ENCODE peak calls at places on chromosome 17, in five cellular contexts. S is SK-N-SH, R is HEK293T, B is HepG2, X is K562. U is an unnamed sample.

GRCh38 chr17:19573075-19573474 is 39.4 kb downstream of the SLC47A1 start:
- DNase-seq in S (no peak), R (no peak), B (no peak), X (no peak), U (no peak)

GRCh38 chr17:45789874-45790273 is 5.8 kb downstream of the CRHR1 start:
- DNase-seq in S (no peak), R (no peak), B (no peak), X (no peak), U (no peak)

GRCh38 chr17:45923511-45924268 is 29.3 kb downstream of the MAPT start:
- DNase-seq in S (no peak), R (no peak), B (peak; percentile 86), X (no peak), U (no peak)

GRCh38 chr17:57274162-57274561 is 17.8 kb downstream of the MSI2 start:
- DNase-seq in S (no peak), R (no peak), B (no peak), X (no peak), U (no peak)

GRCh38 chr17:37774508-37774907 is 29.6 kb upstream of the HNF1B start:
- DNase-seq in S (no peak), R (no peak), B (no peak), X (no peak), U (peak; percentile 91)

GRCh38 chr17:40857535-40857934 is 9.5 kb downstream of the KRT12 start:
- DNase-seq in S (peak; percentile 38), R (no peak), B (no peak), X (no peak), U (no peak)

GRCh38 chr17:80605326-80606066 is 60.9 kb downstream of the RPTOR start:
- DNase-seq in S (no peak), R (no peak), B (peak; percentile 50), X (peak; percentile 23), U (peak; percentile 85)

GRCh38 chr17:9408381-9408780 is 167.2 kb downstream of the STX8 start:
- DNase-seq in S (no peak), R (no peak), B (no peak), X (no peak), U (no peak)

GRCh38 chr17:47180337-47180736 is 8.8 kb downstream of the CDC27 start:
- DNase-seq in S (no peak), R (no peak), B (peak; percentile 10), X (no peak), U (no peak)

GRCh38 chr17:58043221-58044181 is 36.5 kb upstream of the SRSF1 start:
- DNase-seq in S (no peak), R (no peak), B (no peak), X (no peak), U (no peak)

GRCh38 chr17:56593073-56593740 is at the start of gene NOG:
- DNase-seq in S (peak; percentile 86), R (peak; percentile 45), B (no peak), X (no peak), U (no peak)

GRCh38 chr17:72004476-72005331 is 116.1 kb upstream of the SOX9 start:
- DNase-seq in S (no peak), R (no peak), B (no peak), X (no peak), U (peak; percentile 79)

GRCh38 chr17:19753049-19753444 is 4.9 kb upstream of the ALDH3A1 start:
- DNase-seq in S (peak; percentile 49), R (no peak), B (no peak), X (no peak), U (no peak)

GRCh38 chr17:40447148-40447644 is 3.9 kb downstream of the IGFBP4 start:
- DNase-seq in S (no peak), R (no peak), B (no peak), X (no peak), U (no peak)

GRCh38 chr17:81230043-81230820 is 7.5 kb upstream of the CEP131 start:
- DNase-seq in S (peak; percentile 80), R (peak; percentile 63), B (no peak), X (peak; percentile 78), U (no peak)

GRCh38 chr17:55660171-55660886 is 62.3 kb downstream of the TMEM100 start:
- DNase-seq in S (no peak), R (no peak), B (peak; percentile 9), X (no peak), U (no peak)

GRCh38 chr17:17403899-17404576 is 72.8 kb upstream of the MED9 start:
- DNase-seq in S (peak; percentile 79), R (no peak), B (no peak), X (no peak), U (no peak)

GRCh38 chr17:66971249-66971648 is 6.7 kb downstream of the CACNG4 start:
- DNase-seq in S (peak; percentile 75), R (no peak), B (no peak), X (no peak), U (no peak)

GRCh38 chr17:9259419-9259818 is 238.1 kb downstream of the NTN1 start:
- DNase-seq in S (no peak), R (no peak), B (peak; percentile 35), X (no peak), U (no peak)

GRCh38 chr17:65857713-65858112 is 296.3 kb upstream of the AXIN2 start:
- DNase-seq in S (no peak), R (no peak), B (no peak), X (no peak), U (no peak)

GRCh38 chr17:33895491-33895890 is 359.6 kb upstream of the CCL2 start:
- DNase-seq in S (no peak), R (no peak), B (no peak), X (no peak), U (no peak)

GRCh38 chr17:29095439-29095838 is 52.5 kb downstream of the PIPOX start:
- DNase-seq in S (no peak), R (no peak), B (no peak), X (no peak), U (no peak)

GRCh38 chr17:41635121-41636097 is 11.0 kb upstream of the KRT17 start:
- DNase-seq in S (peak; percentile 90), R (no peak), B (no peak), X (no peak), U (no peak)

GRCh38 chr17:41917957-41918391 is 777 bp downstream of the ACLY start:
- DNase-seq in S (peak; percentile 78), R (peak; percentile 61), B (no peak), X (peak; percentile 69), U (no peak)

GRCh38 chr17:77109159-77110005 is 31.4 kb upstream of the SEC14L1 start:
- DNase-seq in S (no peak), R (no peak), B (no peak), X (no peak), U (no peak)
- TF ChIP-seq FOXM1 in S (no peak), R (no peak), B (no peak), X (no peak), U (no peak)

DNA sequence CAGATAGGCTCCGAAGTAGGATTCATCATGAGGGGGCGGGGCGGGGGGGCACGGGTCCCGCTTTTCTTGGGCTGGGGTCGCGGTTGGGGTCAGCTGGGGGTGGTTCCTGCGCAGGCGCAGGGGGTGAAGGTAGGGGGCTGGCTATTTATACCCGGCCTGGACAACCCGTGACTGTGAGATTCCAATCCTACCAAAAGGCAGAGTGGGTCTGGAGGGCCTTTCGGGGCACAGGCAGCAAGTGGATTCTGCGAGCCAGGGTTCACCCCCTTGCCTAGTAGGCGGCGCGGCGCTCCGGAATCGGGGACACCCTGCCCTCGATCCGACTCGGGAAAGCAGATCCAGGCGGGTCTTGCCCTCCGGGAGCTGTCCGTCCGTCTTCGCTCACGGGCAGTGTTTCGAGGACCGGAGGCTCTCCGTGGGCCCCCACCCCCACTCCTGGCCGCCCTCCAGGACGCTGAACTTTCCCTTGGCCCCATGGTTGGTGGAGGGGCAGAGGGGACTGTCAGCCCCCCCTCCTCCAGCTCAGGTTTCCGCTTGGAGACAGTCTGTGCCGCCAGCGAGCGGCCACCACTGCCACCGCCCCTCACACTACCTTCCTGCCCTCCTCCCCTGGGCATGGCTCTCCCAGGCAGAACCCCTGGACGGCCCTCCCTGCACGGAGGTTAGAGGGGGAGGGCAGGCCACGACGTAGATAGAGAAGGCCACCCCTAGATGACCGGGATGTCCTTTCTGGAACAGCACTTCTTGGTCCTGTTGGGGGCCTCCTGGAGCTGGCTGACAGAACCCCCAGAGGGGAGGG is 634 bp downstream of the SLC2A4 start:
- DNase-seq in S (peak; percentile 71), R (no peak), B (no peak), X (peak; percentile 28), U (no peak)
- TF ChIP-seq FOXM1 in S (no peak), R (no peak), B (no peak), X (no peak), U (no peak)

DNA sequence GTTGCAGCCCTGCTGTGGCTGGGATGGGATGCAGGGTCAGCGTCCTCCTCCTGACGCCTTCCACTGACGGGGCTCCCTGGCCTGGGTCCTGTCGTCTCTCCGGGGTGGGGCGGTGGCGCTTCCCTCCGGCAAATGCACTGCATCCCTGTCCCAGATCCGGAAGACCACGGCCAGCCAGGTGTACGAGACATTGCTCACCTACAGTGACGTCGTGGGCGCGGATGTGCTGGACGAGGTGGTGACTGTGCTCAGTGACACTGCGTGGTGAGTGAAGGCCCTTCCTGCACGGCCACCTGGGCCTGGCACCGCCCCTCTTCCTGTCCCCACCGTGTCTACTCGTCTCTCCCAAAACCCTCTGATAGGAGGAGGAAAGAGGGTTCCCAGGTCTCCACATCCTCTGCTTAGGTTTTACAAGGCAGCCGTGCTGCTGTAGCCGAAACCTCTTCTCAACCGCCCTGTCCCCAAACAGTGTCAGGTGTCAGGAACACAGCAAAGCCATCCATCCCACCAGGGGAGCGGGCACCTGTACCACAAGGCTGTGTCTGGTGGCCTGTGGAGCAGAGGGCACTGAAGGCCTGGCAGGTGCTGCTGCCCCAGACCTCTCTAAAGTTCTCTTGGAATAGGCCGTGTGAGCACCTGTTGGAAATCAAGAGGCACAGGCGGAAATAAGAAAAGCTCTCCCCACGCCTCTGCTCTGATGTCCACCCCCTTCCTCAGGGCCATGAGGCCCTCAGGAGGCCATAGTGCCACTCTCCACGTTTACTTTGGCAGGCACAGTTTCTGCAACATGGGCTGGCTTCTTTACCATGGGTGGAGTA is 99.6 kb upstream of the ZNF750 start:
- DNase-seq in S (no peak), R (no peak), B (no peak), X (no peak), U (no peak)
- TF ChIP-seq FOXM1 in S (no peak), R (no peak), B (no peak), X (no peak), U (no peak)

GRCh38 chr17:3972931-3973330 is 8.7 kb upstream of the ATP2A3 start:
- DNase-seq in S (peak; percentile 12), R (no peak), B (no peak), X (no peak), U (no peak)

GRCh38 chr17:3973498-3974137 is 9.4 kb upstream of the ATP2A3 start:
- DNase-seq in S (peak; percentile 12), R (no peak), B (no peak), X (no peak), U (no peak)

GRCh38 chr17:3972281-3972731 is 8.1 kb upstream of the ATP2A3 start:
- DNase-seq in S (no peak), R (no peak), B (no peak), X (no peak), U (no peak)

GRCh38 chr17:3974980-3975379 is 10.7 kb upstream of the ATP2A3 start:
- DNase-seq in S (no peak), R (no peak), B (no peak), X (no peak), U (no peak)

DNA sequence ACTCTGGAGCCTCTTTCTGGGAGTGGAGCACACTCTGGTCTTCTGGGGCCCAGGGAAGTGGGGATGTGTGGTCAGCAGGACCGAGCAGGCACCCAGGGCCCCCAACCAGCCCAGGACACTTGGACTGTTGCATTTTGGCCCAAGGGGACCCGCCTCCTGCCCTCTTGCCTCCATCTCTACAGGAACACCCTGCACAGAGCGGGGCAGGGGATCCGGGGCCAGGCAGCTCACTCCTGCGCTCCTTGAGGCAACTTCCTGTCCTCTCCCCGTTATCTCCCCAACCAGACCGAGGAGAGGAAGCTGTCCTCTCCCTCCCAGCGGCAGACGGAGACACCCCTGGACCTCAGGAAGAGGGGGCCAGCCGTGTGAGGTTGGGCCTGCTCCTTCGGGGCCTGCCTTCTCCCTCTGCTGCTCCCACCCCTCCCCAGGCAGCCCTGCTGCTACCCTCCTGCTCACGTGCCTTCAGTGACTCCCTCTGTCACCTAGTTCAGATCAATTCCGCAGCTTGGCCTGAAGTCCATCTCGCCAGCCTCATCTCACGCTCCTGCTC is 10.0 kb upstream of the ATP2A3 start:
- DNase-seq in S (peak; percentile 17), R (no peak), B (no peak), X (peak; percentile 93), U (no peak)
- TF ChIP-seq FOXM1 in S (no peak), R (no peak), B (no peak), X (no peak), U (no peak)